ENCODE peak calls at places on chromosome 15, in five cellular contexts. One of them, this sample, is unnamed.

GRCh38 chr15:43625086-43625485 is 6.5 kb upstream of the STRC start:
- DNase-seq in RPMI8226: no peak
- DNase-seq in activated CD8-positive, alpha-beta memory T cell treated with anti-CD3 and anti-CD28 coated beads for 1 hour: no peak
- DNase-seq in AG09319: no peak
- DNase-seq in adrenal gland: no peak
- DNase-seq in this sample: no peak

GRCh38 chr15:60374628-60375081 is 23.1 kb downstream of the ANXA2 start:
- DNase-seq in AG09319: peak; percentile 90
- DNase-seq in RPMI8226: no peak
- DNase-seq in activated CD8-positive, alpha-beta memory T cell treated with anti-CD3 and anti-CD28 coated beads for 1 hour: no peak
- DNase-seq in adrenal gland: peak; percentile 84
- DNase-seq in this sample: peak; percentile 95

GRCh38 chr15:71400347-71400746 is 285.1 kb downstream of the THSD4 start:
- DNase-seq in AG09319: no peak
- DNase-seq in RPMI8226: no peak
- DNase-seq in activated CD8-positive, alpha-beta memory T cell treated with anti-CD3 and anti-CD28 coated beads for 1 hour: no peak
- DNase-seq in adrenal gland: peak; percentile 31
- DNase-seq in this sample: no peak

GRCh38 chr15:63157891-63158431 is 684 bp upstream of the RPS27L start:
- DNase-seq in RPMI8226: peak; percentile 62
- DNase-seq in AG09319: peak; percentile 61
- DNase-seq in activated CD8-positive, alpha-beta memory T cell treated with anti-CD3 and anti-CD28 coated beads for 1 hour: no peak
- DNase-seq in adrenal gland: peak; percentile 80
- DNase-seq in this sample: peak; percentile 85

GRCh38 chr15:95598456-95598855 is 732.0 kb upstream of the NR2F2 start:
- DNase-seq in RPMI8226: no peak
- DNase-seq in activated CD8-positive, alpha-beta memory T cell treated with anti-CD3 and anti-CD28 coated beads for 1 hour: no peak
- DNase-seq in AG09319: no peak
- DNase-seq in adrenal gland: no peak
- DNase-seq in this sample: no peak

GRCh38 chr15:67917037-67917436 is 77.2 kb upstream of the RNU6-1 start:
- DNase-seq in adrenal gland: no peak
- DNase-seq in AG09319: no peak
- DNase-seq in activated CD8-positive, alpha-beta memory T cell treated with anti-CD3 and anti-CD28 coated beads for 1 hour: no peak
- DNase-seq in RPMI8226: no peak
- DNase-seq in this sample: peak; percentile 91

GRCh38 chr15:43948691-43949325 is 122.0 kb downstream of the WDR76 start:
- DNase-seq in AG09319: no peak
- DNase-seq in activated CD8-positive, alpha-beta memory T cell treated with anti-CD3 and anti-CD28 coated beads for 1 hour: no peak
- DNase-seq in adrenal gland: no peak
- DNase-seq in RPMI8226: no peak
- DNase-seq in this sample: no peak

GRCh38 chr15:29018406-29018805 is 132.6 kb downstream of the APBA2 start:
- DNase-seq in RPMI8226: no peak
- DNase-seq in AG09319: no peak
- DNase-seq in activated CD8-positive, alpha-beta memory T cell treated with anti-CD3 and anti-CD28 coated beads for 1 hour: no peak
- DNase-seq in adrenal gland: no peak
- DNase-seq in this sample: no peak

GRCh38 chr15:88647362-88648105 is 8.7 kb downstream of the ISG20 start:
- DNase-seq in RPMI8226: peak; percentile 80
- DNase-seq in adrenal gland: peak; percentile 8
- DNase-seq in AG09319: no peak
- DNase-seq in activated CD8-positive, alpha-beta memory T cell treated with anti-CD3 and anti-CD28 coated beads for 1 hour: no peak
- DNase-seq in this sample: no peak

GRCh38 chr15:43872416-43873020 is 45.7 kb downstream of the WDR76 start:
- DNase-seq in adrenal gland: peak; percentile 39
- DNase-seq in AG09319: peak; percentile 54
- DNase-seq in activated CD8-positive, alpha-beta memory T cell treated with anti-CD3 and anti-CD28 coated beads for 1 hour: no peak
- DNase-seq in RPMI8226: peak; percentile 21
- DNase-seq in this sample: peak; percentile 85

GRCh38 chr15:89090791-89091666 is 2.8 kb downstream of the ABHD2 start:
- DNase-seq in activated CD8-positive, alpha-beta memory T cell treated with anti-CD3 and anti-CD28 coated beads for 1 hour: peak; percentile 34
- DNase-seq in AG09319: peak; percentile 29
- DNase-seq in adrenal gland: peak; percentile 83
- DNase-seq in RPMI8226: peak; percentile 72
- DNase-seq in this sample: peak; percentile 87

GRCh38 chr15:100687532-100688215 is 85.3 kb downstream of the ASB7 start:
- DNase-seq in AG09319: no peak
- DNase-seq in RPMI8226: no peak
- DNase-seq in activated CD8-positive, alpha-beta memory T cell treated with anti-CD3 and anti-CD28 coated beads for 1 hour: no peak
- DNase-seq in adrenal gland: no peak
- DNase-seq in this sample: no peak

GRCh38 chr15:60118564-60119080 is 114.5 kb downstream of the FOXB1 start:
- DNase-seq in RPMI8226: no peak
- DNase-seq in adrenal gland: no peak
- DNase-seq in AG09319: no peak
- DNase-seq in activated CD8-positive, alpha-beta memory T cell treated with anti-CD3 and anti-CD28 coated beads for 1 hour: no peak
- DNase-seq in this sample: no peak

GRCh38 chr15:56019060-56019793 is 25.8 kb upstream of the NEDD4 start:
- DNase-seq in activated CD8-positive, alpha-beta memory T cell treated with anti-CD3 and anti-CD28 coated beads for 1 hour: no peak
- DNase-seq in RPMI8226: no peak
- DNase-seq in AG09319: no peak
- DNase-seq in adrenal gland: no peak
- DNase-seq in this sample: no peak

GRCh38 chr15:67504061-67504460 is 16.9 kb upstream of the C15orf61 start:
- DNase-seq in activated CD8-positive, alpha-beta memory T cell treated with anti-CD3 and anti-CD28 coated beads for 1 hour: no peak
- DNase-seq in AG09319: no peak
- DNase-seq in RPMI8226: no peak
- DNase-seq in adrenal gland: no peak
- DNase-seq in this sample: peak; percentile 32

GRCh38 chr15:38530113-38530512 is 34.5 kb downstream of the RASGRP1 start:
- DNase-seq in RPMI8226: no peak
- DNase-seq in AG09319: no peak
- DNase-seq in activated CD8-positive, alpha-beta memory T cell treated with anti-CD3 and anti-CD28 coated beads for 1 hour: no peak
- DNase-seq in adrenal gland: no peak
- DNase-seq in this sample: no peak

GRCh38 chr15:74032606-74033561 is 38.4 kb downstream of the PML start:
- DNase-seq in adrenal gland: no peak
- DNase-seq in AG09319: no peak
- DNase-seq in activated CD8-positive, alpha-beta memory T cell treated with anti-CD3 and anti-CD28 coated beads for 1 hour: no peak
- DNase-seq in RPMI8226: no peak
- DNase-seq in this sample: no peak

GRCh38 chr15:91980502-91981267 is 127.2 kb downstream of the SLCO3A1 start:
- DNase-seq in RPMI8226: no peak
- DNase-seq in AG09319: no peak
- DNase-seq in adrenal gland: no peak
- DNase-seq in activated CD8-positive, alpha-beta memory T cell treated with anti-CD3 and anti-CD28 coated beads for 1 hour: no peak
- DNase-seq in this sample: peak; percentile 3

GRCh38 chr15:63573533-63573932 is 23.7 kb upstream of the FBXL22 start:
- DNase-seq in adrenal gland: no peak
- DNase-seq in AG09319: no peak
- DNase-seq in RPMI8226: no peak
- DNase-seq in activated CD8-positive, alpha-beta memory T cell treated with anti-CD3 and anti-CD28 coated beads for 1 hour: no peak
- DNase-seq in this sample: no peak

GRCh38 chr15:86362556-86362955 is 282.9 kb downstream of the AGBL1 start:
- DNase-seq in AG09319: no peak
- DNase-seq in RPMI8226: no peak
- DNase-seq in adrenal gland: no peak
- DNase-seq in activated CD8-positive, alpha-beta memory T cell treated with anti-CD3 and anti-CD28 coated beads for 1 hour: no peak
- DNase-seq in this sample: peak; percentile 14

GRCh38 chr15:96125681-96126080 is 204.8 kb upstream of the NR2F2 start:
- DNase-seq in activated CD8-positive, alpha-beta memory T cell treated with anti-CD3 and anti-CD28 coated beads for 1 hour: no peak
- DNase-seq in RPMI8226: no peak
- DNase-seq in AG09319: no peak
- DNase-seq in adrenal gland: no peak
- DNase-seq in this sample: no peak

GRCh38 chr15:39618063-39618823 is 37.4 kb downstream of the THBS1 start:
- DNase-seq in adrenal gland: no peak
- DNase-seq in activated CD8-positive, alpha-beta memory T cell treated with anti-CD3 and anti-CD28 coated beads for 1 hour: no peak
- DNase-seq in RPMI8226: no peak
- DNase-seq in AG09319: peak; percentile 23
- DNase-seq in this sample: no peak

GRCh38 chr15:81520480-81520879 is 146.5 kb upstream of the TMC3 start:
- DNase-seq in adrenal gland: no peak
- DNase-seq in activated CD8-positive, alpha-beta memory T cell treated with anti-CD3 and anti-CD28 coated beads for 1 hour: no peak
- DNase-seq in AG09319: no peak
- DNase-seq in RPMI8226: no peak
- DNase-seq in this sample: no peak

GRCh38 chr15:67411491-67411890 is 109.4 kb upstream of the C15orf61 start:
- DNase-seq in adrenal gland: no peak
- DNase-seq in AG09319: no peak
- DNase-seq in RPMI8226: no peak
- DNase-seq in activated CD8-positive, alpha-beta memory T cell treated with anti-CD3 and anti-CD28 coated beads for 1 hour: no peak
- DNase-seq in this sample: no peak

GRCh38 chr15:35522061-35522460 is 23.9 kb downstream of the DPH6 start:
- DNase-seq in adrenal gland: peak; percentile 15
- DNase-seq in activated CD8-positive, alpha-beta memory T cell treated with anti-CD3 and anti-CD28 coated beads for 1 hour: no peak
- DNase-seq in RPMI8226: no peak
- DNase-seq in AG09319: peak; percentile 82
- DNase-seq in this sample: no peak

GRCh38 chr15:39321977-39322376 is 258.9 kb upstream of the THBS1 start:
- DNase-seq in AG09319: no peak
- DNase-seq in RPMI8226: no peak
- DNase-seq in activated CD8-positive, alpha-beta memory T cell treated with anti-CD3 and anti-CD28 coated beads for 1 hour: no peak
- DNase-seq in adrenal gland: no peak
- DNase-seq in this sample: no peak

GRCh38 chr15:90599116-90599515 is 69.4 kb downstream of the CRTC3 start:
- DNase-seq in activated CD8-positive, alpha-beta memory T cell treated with anti-CD3 and anti-CD28 coated beads for 1 hour: no peak
- DNase-seq in RPMI8226: no peak
- DNase-seq in adrenal gland: no peak
- DNase-seq in AG09319: no peak
- DNase-seq in this sample: no peak

GRCh38 chr15:85667491-85668424 is 127.0 kb downstream of the KLHL25 start:
- DNase-seq in activated CD8-positive, alpha-beta memory T cell treated with anti-CD3 and anti-CD28 coated beads for 1 hour: no peak
- DNase-seq in RPMI8226: no peak
- DNase-seq in AG09319: peak; percentile 94
- DNase-seq in adrenal gland: peak; percentile 79
- DNase-seq in this sample: peak; percentile 93

GRCh38 chr15:66682246-66682645 is 19.8 kb upstream of the SMAD6 start:
- DNase-seq in adrenal gland: no peak
- DNase-seq in AG09319: no peak
- DNase-seq in activated CD8-positive, alpha-beta memory T cell treated with anti-CD3 and anti-CD28 coated beads for 1 hour: no peak
- DNase-seq in RPMI8226: no peak
- DNase-seq in this sample: no peak

GRCh38 chr15:89743594-89743993 is 7.5 kb downstream of the MESP1 start:
- DNase-seq in RPMI8226: no peak
- DNase-seq in AG09319: no peak
- DNase-seq in adrenal gland: no peak
- DNase-seq in activated CD8-positive, alpha-beta memory T cell treated with anti-CD3 and anti-CD28 coated beads for 1 hour: no peak
- DNase-seq in this sample: no peak

GRCh38 chr15:79089331-79089889 is 1.2 kb downstream of the RASGRF1 start:
- DNase-seq in RPMI8226: no peak
- DNase-seq in activated CD8-positive, alpha-beta memory T cell treated with anti-CD3 and anti-CD28 coated beads for 1 hour: no peak
- DNase-seq in AG09319: no peak
- DNase-seq in adrenal gland: no peak
- DNase-seq in this sample: no peak

GRCh38 chr15:74171965-74172541 is 1.5 kb upstream of the ISLR start:
- DNase-seq in AG09319: no peak
- DNase-seq in RPMI8226: no peak
- DNase-seq in adrenal gland: no peak
- DNase-seq in activated CD8-positive, alpha-beta memory T cell treated with anti-CD3 and anti-CD28 coated beads for 1 hour: no peak
- DNase-seq in this sample: no peak

GRCh38 chr15:72604794-72605193 is 49.7 kb upstream of the GOLGA6B start:
- DNase-seq in RPMI8226: no peak
- DNase-seq in adrenal gland: no peak
- DNase-seq in activated CD8-positive, alpha-beta memory T cell treated with anti-CD3 and anti-CD28 coated beads for 1 hour: no peak
- DNase-seq in AG09319: no peak
- DNase-seq in this sample: no peak

GRCh38 chr15:78750566-78750965 is 60.7 kb downstream of the ADAMTS7 start:
- DNase-seq in activated CD8-positive, alpha-beta memory T cell treated with anti-CD3 and anti-CD28 coated beads for 1 hour: no peak
- DNase-seq in adrenal gland: peak; percentile 76
- DNase-seq in RPMI8226: no peak
- DNase-seq in AG09319: no peak
- DNase-seq in this sample: peak; percentile 89